ENCODE peak calls at places on chromosomes 16 and 17, in five cellular contexts. T is T-helper 1 cell; L is uterus; M is M059J; X is stimulated activated CD4-positive, alpha-beta T cell treated with anti-CD3 and anti-CD28 coated beads, TNF-alpha, amount 100 ng/mL, for 1 hour. O is an unnamed sample.

GRCh38 chr16:54106078-54106477 is 180.5 kb downstream of the IRX3 start:
- DNase-seq in T (no peak), L (no peak), M (no peak), X (no peak), O (peak)

GRCh38 chr17:78996781-78997201 is 12.8 kb downstream of the CANT1 start:
- DNase-seq in T (no peak), M (no peak), X (no peak), L (peak), O (no peak)

GRCh38 chr17:19448341-19449268 is 37.6 kb downstream of the RNF112 start:
- DNase-seq in T (no peak), M (peak), X (no peak), L (peak), O (no peak)

GRCh38 chr17:7747586-7747985 is 30.0 kb downstream of the DNAH2 start:
- DNase-seq in L (no peak), M (peak), T (no peak), X (no peak), O (no peak)

GRCh38 chr16:11060856-11061255 is 116.5 kb downstream of the CLEC16A start:
- DNase-seq in M (no peak), T (no peak), X (no peak), L (no peak), O (no peak)

GRCh38 chr17:49362723-49363117 is 670 bp upstream of the ZNF652 start:
- DNase-seq in X (no peak), M (no peak), T (no peak), L (no peak), O (no peak)

GRCh38 chr16:15778204-15778743 is 78.6 kb downstream of the MYH11 start:
- DNase-seq in L (no peak), X (no peak), T (no peak), M (no peak), O (no peak)

GRCh38 chr16:50771366-50771765 is 29.5 kb downstream of the CYLD start:
- DNase-seq in M (peak), L (no peak), T (no peak), X (no peak), O (no peak)

O was measured in NB4.